ENCODE peak calls at places on chromosomes 7 and 10, in ten cellular contexts. One of them, this sample, is unnamed.

GRCh38 chr7:17941171-17941490 is 837 bp upstream of the SNX13 start:
- DNase-seq in endodermal cell: no peak
- DNase-seq in erythroblast: peak; percentile 47
- DNase-seq in T-helper 9 cell: no peak
- DNase-seq in psoas muscle: no peak
- DNase-seq in WTC11: no peak
- DNase-seq in ELF-1: no peak
- DNase-seq in T-helper 2 cell: no peak
- DNase-seq in small intestine: peak; percentile 44
- DNase-seq in amniotic epithelial cell: peak; percentile 8
- DNase-seq in this sample: no peak

GRCh38 chr10:121851791-121852190 is 76.0 kb downstream of the ATE1 start:
- DNase-seq in endodermal cell: no peak
- DNase-seq in erythroblast: no peak
- DNase-seq in T-helper 9 cell: no peak
- DNase-seq in psoas muscle: no peak
- DNase-seq in WTC11: no peak
- DNase-seq in ELF-1: no peak
- DNase-seq in T-helper 2 cell: no peak
- DNase-seq in small intestine: no peak
- DNase-seq in amniotic epithelial cell: no peak
- DNase-seq in this sample: no peak

GRCh38 chr10:100901051-100901450 is 11.7 kb upstream of the SLF2 start:
- DNase-seq in endodermal cell: no peak
- DNase-seq in erythroblast: no peak
- DNase-seq in T-helper 9 cell: no peak
- DNase-seq in psoas muscle: no peak
- DNase-seq in WTC11: no peak
- DNase-seq in ELF-1: no peak
- DNase-seq in T-helper 2 cell: no peak
- DNase-seq in small intestine: no peak
- DNase-seq in amniotic epithelial cell: no peak
- DNase-seq in this sample: no peak

GRCh38 chr10:1488970-1489548 is 248.3 kb downstream of the ADARB2 start:
- DNase-seq in endodermal cell: no peak
- DNase-seq in erythroblast: no peak
- DNase-seq in T-helper 9 cell: no peak
- DNase-seq in psoas muscle: no peak
- DNase-seq in WTC11: no peak
- DNase-seq in ELF-1: no peak
- DNase-seq in T-helper 2 cell: no peak
- DNase-seq in small intestine: no peak
- DNase-seq in amniotic epithelial cell: no peak
- DNase-seq in this sample: no peak

GRCh38 chr7:29167721-29168120 is 21.4 kb upstream of the CPVL start:
- DNase-seq in endodermal cell: no peak
- DNase-seq in erythroblast: no peak
- DNase-seq in T-helper 9 cell: no peak
- DNase-seq in psoas muscle: no peak
- DNase-seq in WTC11: no peak
- DNase-seq in ELF-1: no peak
- DNase-seq in T-helper 2 cell: no peak
- DNase-seq in small intestine: no peak
- DNase-seq in amniotic epithelial cell: no peak
- DNase-seq in this sample: no peak

GRCh38 chr10:116526219-116526618 is 19.5 kb upstream of the PNLIP start:
- DNase-seq in endodermal cell: no peak
- DNase-seq in erythroblast: no peak
- DNase-seq in T-helper 9 cell: no peak
- DNase-seq in psoas muscle: no peak
- DNase-seq in WTC11: no peak
- DNase-seq in ELF-1: no peak
- DNase-seq in T-helper 2 cell: no peak
- DNase-seq in small intestine: no peak
- DNase-seq in amniotic epithelial cell: no peak
- DNase-seq in this sample: no peak

GRCh38 chr10:49080071-49080470 is 35.3 kb downstream of the VSTM4 start:
- DNase-seq in endodermal cell: peak; percentile 41
- DNase-seq in erythroblast: no peak
- DNase-seq in T-helper 9 cell: no peak
- DNase-seq in psoas muscle: peak; percentile 44
- DNase-seq in WTC11: no peak
- DNase-seq in ELF-1: no peak
- DNase-seq in T-helper 2 cell: no peak
- DNase-seq in small intestine: peak; percentile 9
- DNase-seq in amniotic epithelial cell: peak; percentile 81
- DNase-seq in this sample: no peak

GRCh38 chr7:25521236-25521635 is 292.9 kb upstream of the NPVF start:
- DNase-seq in endodermal cell: peak; percentile 77
- DNase-seq in erythroblast: no peak
- DNase-seq in T-helper 9 cell: no peak
- DNase-seq in psoas muscle: no peak
- DNase-seq in WTC11: peak; percentile 19
- DNase-seq in ELF-1: peak; percentile 21
- DNase-seq in T-helper 2 cell: no peak
- DNase-seq in small intestine: no peak
- DNase-seq in amniotic epithelial cell: no peak
- DNase-seq in this sample: no peak

GRCh38 chr10:126387041-126387908 is 1.0 kb downstream of the ADAM12 start:
- DNase-seq in endodermal cell: peak; percentile 93
- DNase-seq in erythroblast: peak; percentile 20
- DNase-seq in T-helper 9 cell: peak; percentile 21
- DNase-seq in psoas muscle: peak; percentile 55
- DNase-seq in WTC11: peak; percentile 80
- DNase-seq in ELF-1: peak; percentile 82
- DNase-seq in T-helper 2 cell: peak; percentile 53
- DNase-seq in small intestine: peak; percentile 6
- DNase-seq in amniotic epithelial cell: no peak
- DNase-seq in this sample: peak; percentile 76

GRCh38 chr10:7971949-7972348 is 82.5 kb upstream of the GATA3 start:
- DNase-seq in endodermal cell: no peak
- DNase-seq in erythroblast: no peak
- DNase-seq in T-helper 9 cell: no peak
- DNase-seq in psoas muscle: no peak
- DNase-seq in WTC11: no peak
- DNase-seq in ELF-1: no peak
- DNase-seq in T-helper 2 cell: no peak
- DNase-seq in small intestine: no peak
- DNase-seq in amniotic epithelial cell: no peak
- DNase-seq in this sample: no peak

GRCh38 chr10:114791768-114792167 is 29.8 kb upstream of the FHIP2A start:
- DNase-seq in endodermal cell: no peak
- DNase-seq in erythroblast: no peak
- DNase-seq in T-helper 9 cell: no peak
- DNase-seq in psoas muscle: no peak
- DNase-seq in WTC11: no peak
- DNase-seq in ELF-1: no peak
- DNase-seq in T-helper 2 cell: no peak
- DNase-seq in small intestine: no peak
- DNase-seq in amniotic epithelial cell: no peak
- DNase-seq in this sample: no peak

GRCh38 chr7:67377939-67378862 is 381.6 kb downstream of the TYW1 start:
- DNase-seq in endodermal cell: peak; percentile 94
- DNase-seq in erythroblast: peak; percentile 67
- DNase-seq in T-helper 9 cell: peak; percentile 33
- DNase-seq in psoas muscle: peak; percentile 49
- DNase-seq in WTC11: peak; percentile 85
- DNase-seq in ELF-1: peak; percentile 96
- DNase-seq in T-helper 2 cell: peak; percentile 11
- DNase-seq in small intestine: peak; percentile 53
- DNase-seq in amniotic epithelial cell: peak; percentile 64
- DNase-seq in this sample: peak; percentile 57

GRCh38 chr7:127927339-127927679 is 103.9 kb downstream of the LRRC4 start:
- DNase-seq in endodermal cell: no peak
- DNase-seq in erythroblast: no peak
- DNase-seq in T-helper 9 cell: no peak
- DNase-seq in psoas muscle: no peak
- DNase-seq in WTC11: no peak
- DNase-seq in ELF-1: no peak
- DNase-seq in T-helper 2 cell: no peak
- DNase-seq in small intestine: no peak
- DNase-seq in amniotic epithelial cell: peak; percentile 75
- DNase-seq in this sample: no peak

GRCh38 chr7:130114374-130114773 is 44.0 kb downstream of the KLHDC10 start:
- DNase-seq in endodermal cell: no peak
- DNase-seq in erythroblast: no peak
- DNase-seq in T-helper 9 cell: no peak
- DNase-seq in psoas muscle: no peak
- DNase-seq in WTC11: no peak
- DNase-seq in ELF-1: no peak
- DNase-seq in T-helper 2 cell: no peak
- DNase-seq in small intestine: peak; percentile 16
- DNase-seq in amniotic epithelial cell: no peak
- DNase-seq in this sample: no peak

GRCh38 chr7:124413029-124413428 is 352.6 kb downstream of the GPR37 start:
- DNase-seq in endodermal cell: no peak
- DNase-seq in erythroblast: no peak
- DNase-seq in T-helper 9 cell: no peak
- DNase-seq in psoas muscle: no peak
- DNase-seq in WTC11: no peak
- DNase-seq in ELF-1: no peak
- DNase-seq in T-helper 2 cell: no peak
- DNase-seq in small intestine: no peak
- DNase-seq in amniotic epithelial cell: no peak
- DNase-seq in this sample: no peak

GRCh38 chr7:134599371-134599770 is 47.3 kb upstream of the BPGM start:
- DNase-seq in endodermal cell: no peak
- DNase-seq in erythroblast: no peak
- DNase-seq in T-helper 9 cell: no peak
- DNase-seq in psoas muscle: no peak
- DNase-seq in WTC11: no peak
- DNase-seq in ELF-1: peak; percentile 19
- DNase-seq in T-helper 2 cell: no peak
- DNase-seq in small intestine: no peak
- DNase-seq in amniotic epithelial cell: no peak
- DNase-seq in this sample: no peak